ENCODE peak calls at places on chromosomes 5 and 9, in ten cellular contexts. One of them, this sample, is unnamed.

GRCh38 chr9:112037281-112038016 is 137.6 kb downstream of the SUSD1 start:
- DNase-seq in CD8-positive, alpha-beta T cell: peak; percentile 82
- DNase-seq in glomerular endothelial cell: no peak
- DNase-seq in activated naive CD4-positive, alpha-beta T cell treated with anti-CD3 and anti-CD28 coated beads for 36 hours: peak; percentile 79
- DNase-seq in effector CD4-positive, alpha-beta T cell: peak; percentile 39
- DNase-seq in left cardiac atrium: no peak
- DNase-seq in HuH-7.5: no peak
- DNase-seq in astrocyte of the hippocampus: peak; percentile 64
- DNase-seq in NCI-H774: no peak
- DNase-seq in progenitor cell of endocrine pancreas: no peak
- DNase-seq in this sample: no peak

GRCh38 chr5:176789873-176790615 is 20.3 kb upstream of the UNC5A start:
- DNase-seq in CD8-positive, alpha-beta T cell: no peak
- DNase-seq in glomerular endothelial cell: no peak
- DNase-seq in activated naive CD4-positive, alpha-beta T cell treated with anti-CD3 and anti-CD28 coated beads for 36 hours: no peak
- DNase-seq in effector CD4-positive, alpha-beta T cell: no peak
- DNase-seq in left cardiac atrium: no peak
- DNase-seq in HuH-7.5: no peak
- DNase-seq in astrocyte of the hippocampus: no peak
- DNase-seq in NCI-H774: no peak
- DNase-seq in progenitor cell of endocrine pancreas: no peak
- DNase-seq in this sample: no peak

GRCh38 chr5:1795931-1796330 is 3.7 kb downstream of the MRPL36 start:
- DNase-seq in CD8-positive, alpha-beta T cell: no peak
- DNase-seq in glomerular endothelial cell: no peak
- DNase-seq in activated naive CD4-positive, alpha-beta T cell treated with anti-CD3 and anti-CD28 coated beads for 36 hours: no peak
- DNase-seq in effector CD4-positive, alpha-beta T cell: no peak
- DNase-seq in left cardiac atrium: no peak
- DNase-seq in HuH-7.5: no peak
- DNase-seq in astrocyte of the hippocampus: no peak
- DNase-seq in NCI-H774: no peak
- DNase-seq in progenitor cell of endocrine pancreas: no peak
- DNase-seq in this sample: no peak

GRCh38 chr5:115430374-115430773 is 114.2 kb downstream of the FEM1C start:
- DNase-seq in CD8-positive, alpha-beta T cell: no peak
- DNase-seq in glomerular endothelial cell: no peak
- DNase-seq in activated naive CD4-positive, alpha-beta T cell treated with anti-CD3 and anti-CD28 coated beads for 36 hours: no peak
- DNase-seq in effector CD4-positive, alpha-beta T cell: no peak
- DNase-seq in left cardiac atrium: no peak
- DNase-seq in HuH-7.5: no peak
- DNase-seq in astrocyte of the hippocampus: no peak
- DNase-seq in NCI-H774: no peak
- DNase-seq in progenitor cell of endocrine pancreas: no peak
- DNase-seq in this sample: no peak

GRCh38 chr5:97545856-97546570 is 363.0 kb upstream of the RIOK2 start:
- DNase-seq in CD8-positive, alpha-beta T cell: no peak
- DNase-seq in glomerular endothelial cell: no peak
- DNase-seq in activated naive CD4-positive, alpha-beta T cell treated with anti-CD3 and anti-CD28 coated beads for 36 hours: no peak
- DNase-seq in effector CD4-positive, alpha-beta T cell: no peak
- DNase-seq in left cardiac atrium: no peak
- DNase-seq in HuH-7.5: no peak
- DNase-seq in astrocyte of the hippocampus: no peak
- DNase-seq in NCI-H774: no peak
- DNase-seq in progenitor cell of endocrine pancreas: no peak
- DNase-seq in this sample: no peak

GRCh38 chr5:95027151-95027721 is 257.7 kb downstream of the MCTP1 start:
- DNase-seq in CD8-positive, alpha-beta T cell: no peak
- DNase-seq in glomerular endothelial cell: no peak
- DNase-seq in activated naive CD4-positive, alpha-beta T cell treated with anti-CD3 and anti-CD28 coated beads for 36 hours: no peak
- DNase-seq in effector CD4-positive, alpha-beta T cell: no peak
- DNase-seq in left cardiac atrium: no peak
- DNase-seq in HuH-7.5: no peak
- DNase-seq in astrocyte of the hippocampus: no peak
- DNase-seq in NCI-H774: no peak
- DNase-seq in progenitor cell of endocrine pancreas: no peak
- DNase-seq in this sample: no peak

GRCh38 chr9:100352201-100352726 is 478 bp downstream of the TEX10 start:
- DNase-seq in CD8-positive, alpha-beta T cell: peak; percentile 22
- DNase-seq in glomerular endothelial cell: no peak
- DNase-seq in activated naive CD4-positive, alpha-beta T cell treated with anti-CD3 and anti-CD28 coated beads for 36 hours: peak; percentile 40
- DNase-seq in effector CD4-positive, alpha-beta T cell: peak; percentile 7
- DNase-seq in left cardiac atrium: peak; percentile 38
- DNase-seq in HuH-7.5: peak; percentile 27
- DNase-seq in astrocyte of the hippocampus: peak; percentile 53
- DNase-seq in NCI-H774: peak; percentile 33
- DNase-seq in progenitor cell of endocrine pancreas: no peak
- DNase-seq in this sample: peak; percentile 74

GRCh38 chr5:172886974-172887491 is 53.0 kb downstream of the ERGIC1 start:
- DNase-seq in CD8-positive, alpha-beta T cell: no peak
- DNase-seq in glomerular endothelial cell: no peak
- DNase-seq in activated naive CD4-positive, alpha-beta T cell treated with anti-CD3 and anti-CD28 coated beads for 36 hours: no peak
- DNase-seq in effector CD4-positive, alpha-beta T cell: no peak
- DNase-seq in left cardiac atrium: peak; percentile 77
- DNase-seq in HuH-7.5: no peak
- DNase-seq in astrocyte of the hippocampus: peak; percentile 50
- DNase-seq in NCI-H774: no peak
- DNase-seq in progenitor cell of endocrine pancreas: no peak
- DNase-seq in this sample: no peak

GRCh38 chr9:8533681-8534080 is 734.1 kb upstream of the DMAC1 start:
- DNase-seq in CD8-positive, alpha-beta T cell: no peak
- DNase-seq in glomerular endothelial cell: no peak
- DNase-seq in activated naive CD4-positive, alpha-beta T cell treated with anti-CD3 and anti-CD28 coated beads for 36 hours: no peak
- DNase-seq in effector CD4-positive, alpha-beta T cell: no peak
- DNase-seq in left cardiac atrium: no peak
- DNase-seq in HuH-7.5: no peak
- DNase-seq in astrocyte of the hippocampus: peak; percentile 18
- DNase-seq in NCI-H774: no peak
- DNase-seq in progenitor cell of endocrine pancreas: no peak
- DNase-seq in this sample: no peak

GRCh38 chr9:129626944-129627297 is 958 bp downstream of the NTMT1 start:
- DNase-seq in CD8-positive, alpha-beta T cell: no peak
- DNase-seq in glomerular endothelial cell: no peak
- DNase-seq in activated naive CD4-positive, alpha-beta T cell treated with anti-CD3 and anti-CD28 coated beads for 36 hours: no peak
- DNase-seq in effector CD4-positive, alpha-beta T cell: no peak
- DNase-seq in left cardiac atrium: no peak
- DNase-seq in HuH-7.5: no peak
- DNase-seq in astrocyte of the hippocampus: peak; percentile 80
- DNase-seq in NCI-H774: no peak
- DNase-seq in progenitor cell of endocrine pancreas: no peak
- DNase-seq in this sample: no peak

GRCh38 chr9:109329274-109330258 is 8.7 kb upstream of the EPB41L4B start:
- DNase-seq in CD8-positive, alpha-beta T cell: no peak
- DNase-seq in glomerular endothelial cell: no peak
- DNase-seq in activated naive CD4-positive, alpha-beta T cell treated with anti-CD3 and anti-CD28 coated beads for 36 hours: no peak
- DNase-seq in effector CD4-positive, alpha-beta T cell: no peak
- DNase-seq in left cardiac atrium: peak; percentile 79
- DNase-seq in HuH-7.5: no peak
- DNase-seq in astrocyte of the hippocampus: peak; percentile 51
- DNase-seq in NCI-H774: no peak
- DNase-seq in progenitor cell of endocrine pancreas: no peak
- DNase-seq in this sample: no peak

GRCh38 chr5:148416921-148417320 is 33.2 kb downstream of the FBXO38 start:
- DNase-seq in CD8-positive, alpha-beta T cell: no peak
- DNase-seq in glomerular endothelial cell: peak; percentile 89
- DNase-seq in activated naive CD4-positive, alpha-beta T cell treated with anti-CD3 and anti-CD28 coated beads for 36 hours: no peak
- DNase-seq in effector CD4-positive, alpha-beta T cell: no peak
- DNase-seq in left cardiac atrium: peak; percentile 26
- DNase-seq in HuH-7.5: no peak
- DNase-seq in astrocyte of the hippocampus: peak; percentile 71
- DNase-seq in NCI-H774: no peak
- DNase-seq in progenitor cell of endocrine pancreas: no peak
- DNase-seq in this sample: no peak

GRCh38 chr9:124602204-124602603 is 95.0 kb upstream of the NR5A1 start:
- DNase-seq in CD8-positive, alpha-beta T cell: no peak
- DNase-seq in glomerular endothelial cell: no peak
- DNase-seq in activated naive CD4-positive, alpha-beta T cell treated with anti-CD3 and anti-CD28 coated beads for 36 hours: no peak
- DNase-seq in effector CD4-positive, alpha-beta T cell: no peak
- DNase-seq in left cardiac atrium: no peak
- DNase-seq in HuH-7.5: no peak
- DNase-seq in astrocyte of the hippocampus: peak; percentile 26
- DNase-seq in NCI-H774: peak; percentile 59
- DNase-seq in progenitor cell of endocrine pancreas: no peak
- DNase-seq in this sample: no peak

GRCh38 chr9:107750741-107751521 is 261.4 kb upstream of the KLF4 start:
- DNase-seq in CD8-positive, alpha-beta T cell: no peak
- DNase-seq in glomerular endothelial cell: peak; percentile 56
- DNase-seq in activated naive CD4-positive, alpha-beta T cell treated with anti-CD3 and anti-CD28 coated beads for 36 hours: no peak
- DNase-seq in effector CD4-positive, alpha-beta T cell: no peak
- DNase-seq in left cardiac atrium: peak; percentile 91
- DNase-seq in HuH-7.5: no peak
- DNase-seq in astrocyte of the hippocampus: peak; percentile 97
- DNase-seq in NCI-H774: no peak
- DNase-seq in progenitor cell of endocrine pancreas: no peak
- DNase-seq in this sample: no peak

GRCh38 chr5:67331296-67331925 is 134.8 kb upstream of the CD180 start:
- DNase-seq in CD8-positive, alpha-beta T cell: no peak
- DNase-seq in glomerular endothelial cell: no peak
- DNase-seq in activated naive CD4-positive, alpha-beta T cell treated with anti-CD3 and anti-CD28 coated beads for 36 hours: no peak
- DNase-seq in effector CD4-positive, alpha-beta T cell: no peak
- DNase-seq in left cardiac atrium: no peak
- DNase-seq in HuH-7.5: no peak
- DNase-seq in astrocyte of the hippocampus: no peak
- DNase-seq in NCI-H774: no peak
- DNase-seq in progenitor cell of endocrine pancreas: no peak
- DNase-seq in this sample: no peak

GRCh38 chr5:159965031-159965837 is 43.7 kb upstream of the TTC1 start:
- DNase-seq in CD8-positive, alpha-beta T cell: no peak
- DNase-seq in glomerular endothelial cell: no peak
- DNase-seq in activated naive CD4-positive, alpha-beta T cell treated with anti-CD3 and anti-CD28 coated beads for 36 hours: peak; percentile 55
- DNase-seq in effector CD4-positive, alpha-beta T cell: no peak
- DNase-seq in left cardiac atrium: peak; percentile 73
- DNase-seq in HuH-7.5: no peak
- DNase-seq in astrocyte of the hippocampus: peak; percentile 85
- DNase-seq in NCI-H774: peak; percentile 16
- DNase-seq in progenitor cell of endocrine pancreas: peak; percentile 39
- DNase-seq in this sample: no peak

GRCh38 chr5:179158556-179158955 is 98.4 kb downstream of the ZNF354C start:
- DNase-seq in CD8-positive, alpha-beta T cell: no peak
- DNase-seq in glomerular endothelial cell: no peak
- DNase-seq in activated naive CD4-positive, alpha-beta T cell treated with anti-CD3 and anti-CD28 coated beads for 36 hours: no peak
- DNase-seq in effector CD4-positive, alpha-beta T cell: no peak
- DNase-seq in left cardiac atrium: peak; percentile 5
- DNase-seq in HuH-7.5: no peak
- DNase-seq in astrocyte of the hippocampus: no peak
- DNase-seq in NCI-H774: no peak
- DNase-seq in progenitor cell of endocrine pancreas: no peak
- DNase-seq in this sample: no peak

GRCh38 chr5:145637396-145637795 is 197.7 kb downstream of the PRELID2 start:
- DNase-seq in CD8-positive, alpha-beta T cell: no peak
- DNase-seq in glomerular endothelial cell: no peak
- DNase-seq in activated naive CD4-positive, alpha-beta T cell treated with anti-CD3 and anti-CD28 coated beads for 36 hours: no peak
- DNase-seq in effector CD4-positive, alpha-beta T cell: no peak
- DNase-seq in left cardiac atrium: no peak
- DNase-seq in HuH-7.5: no peak
- DNase-seq in astrocyte of the hippocampus: peak; percentile 14
- DNase-seq in NCI-H774: no peak
- DNase-seq in progenitor cell of endocrine pancreas: no peak
- DNase-seq in this sample: no peak

GRCh38 chr9:107439991-107440456 is 49.5 kb downstream of the KLF4 start:
- DNase-seq in CD8-positive, alpha-beta T cell: no peak
- DNase-seq in glomerular endothelial cell: no peak
- DNase-seq in activated naive CD4-positive, alpha-beta T cell treated with anti-CD3 and anti-CD28 coated beads for 36 hours: no peak
- DNase-seq in effector CD4-positive, alpha-beta T cell: no peak
- DNase-seq in left cardiac atrium: no peak
- DNase-seq in HuH-7.5: no peak
- DNase-seq in astrocyte of the hippocampus: no peak
- DNase-seq in NCI-H774: no peak
- DNase-seq in progenitor cell of endocrine pancreas: no peak
- DNase-seq in this sample: no peak

GRCh38 chr5:122126177-122126701 is 3.1 kb upstream of the ZNF474 start:
- DNase-seq in CD8-positive, alpha-beta T cell: no peak
- DNase-seq in glomerular endothelial cell: no peak
- DNase-seq in activated naive CD4-positive, alpha-beta T cell treated with anti-CD3 and anti-CD28 coated beads for 36 hours: no peak
- DNase-seq in effector CD4-positive, alpha-beta T cell: no peak
- DNase-seq in left cardiac atrium: no peak
- DNase-seq in HuH-7.5: no peak
- DNase-seq in astrocyte of the hippocampus: peak; percentile 83
- DNase-seq in NCI-H774: no peak
- DNase-seq in progenitor cell of endocrine pancreas: no peak
- DNase-seq in this sample: no peak

GRCh38 chr5:177600458-177601018 is 606 bp downstream of the B4GALT7 start:
- DNase-seq in CD8-positive, alpha-beta T cell: no peak
- DNase-seq in glomerular endothelial cell: no peak
- DNase-seq in activated naive CD4-positive, alpha-beta T cell treated with anti-CD3 and anti-CD28 coated beads for 36 hours: no peak
- DNase-seq in effector CD4-positive, alpha-beta T cell: no peak
- DNase-seq in left cardiac atrium: no peak
- DNase-seq in HuH-7.5: no peak
- DNase-seq in astrocyte of the hippocampus: peak; percentile 41
- DNase-seq in NCI-H774: no peak
- DNase-seq in progenitor cell of endocrine pancreas: no peak
- DNase-seq in this sample: no peak

GRCh38 chr9:95048225-95049087 is 269.1 kb downstream of the FANCC start:
- DNase-seq in CD8-positive, alpha-beta T cell: no peak
- DNase-seq in glomerular endothelial cell: no peak
- DNase-seq in activated naive CD4-positive, alpha-beta T cell treated with anti-CD3 and anti-CD28 coated beads for 36 hours: peak; percentile 53
- DNase-seq in effector CD4-positive, alpha-beta T cell: peak; percentile 15
- DNase-seq in left cardiac atrium: peak; percentile 77
- DNase-seq in HuH-7.5: peak; percentile 82
- DNase-seq in astrocyte of the hippocampus: peak; percentile 74
- DNase-seq in NCI-H774: peak; percentile 51
- DNase-seq in progenitor cell of endocrine pancreas: peak; percentile 37
- DNase-seq in this sample: no peak

GRCh38 chr5:7897014-7897600 is 28.2 kb downstream of the MTRR start:
- DNase-seq in CD8-positive, alpha-beta T cell: no peak
- DNase-seq in glomerular endothelial cell: peak; percentile 10
- DNase-seq in activated naive CD4-positive, alpha-beta T cell treated with anti-CD3 and anti-CD28 coated beads for 36 hours: peak; percentile 32
- DNase-seq in effector CD4-positive, alpha-beta T cell: no peak
- DNase-seq in left cardiac atrium: no peak
- DNase-seq in HuH-7.5: no peak
- DNase-seq in astrocyte of the hippocampus: peak; percentile 35
- DNase-seq in NCI-H774: no peak
- DNase-seq in progenitor cell of endocrine pancreas: no peak
- DNase-seq in this sample: no peak

GRCh38 chr9:128102861-128103588 is 24.5 kb downstream of the PTGES2 start:
- DNase-seq in CD8-positive, alpha-beta T cell: no peak
- DNase-seq in glomerular endothelial cell: no peak
- DNase-seq in activated naive CD4-positive, alpha-beta T cell treated with anti-CD3 and anti-CD28 coated beads for 36 hours: no peak
- DNase-seq in effector CD4-positive, alpha-beta T cell: no peak
- DNase-seq in left cardiac atrium: peak; percentile 55
- DNase-seq in HuH-7.5: peak; percentile 77
- DNase-seq in astrocyte of the hippocampus: no peak
- DNase-seq in NCI-H774: no peak
- DNase-seq in progenitor cell of endocrine pancreas: no peak
- DNase-seq in this sample: no peak

GRCh38 chr5:50889790-50890189 is 223.4 kb downstream of the PARP8 start:
- DNase-seq in CD8-positive, alpha-beta T cell: no peak
- DNase-seq in glomerular endothelial cell: no peak
- DNase-seq in activated naive CD4-positive, alpha-beta T cell treated with anti-CD3 and anti-CD28 coated beads for 36 hours: no peak
- DNase-seq in effector CD4-positive, alpha-beta T cell: no peak
- DNase-seq in left cardiac atrium: no peak
- DNase-seq in HuH-7.5: no peak
- DNase-seq in astrocyte of the hippocampus: no peak
- DNase-seq in NCI-H774: no peak
- DNase-seq in progenitor cell of endocrine pancreas: no peak
- DNase-seq in this sample: no peak

GRCh38 chr9:108565651-108566378 is 290.0 kb downstream of the ACTL7B start:
- DNase-seq in CD8-positive, alpha-beta T cell: no peak
- DNase-seq in glomerular endothelial cell: peak; percentile 69
- DNase-seq in activated naive CD4-positive, alpha-beta T cell treated with anti-CD3 and anti-CD28 coated beads for 36 hours: peak; percentile 21
- DNase-seq in effector CD4-positive, alpha-beta T cell: no peak
- DNase-seq in left cardiac atrium: peak; percentile 36
- DNase-seq in HuH-7.5: peak; percentile 44
- DNase-seq in astrocyte of the hippocampus: peak; percentile 91
- DNase-seq in NCI-H774: peak; percentile 74
- DNase-seq in progenitor cell of endocrine pancreas: peak; percentile 34
- DNase-seq in this sample: no peak

GRCh38 chr9:87701931-87702421 is 23.9 kb upstream of the CTSL start:
- DNase-seq in CD8-positive, alpha-beta T cell: no peak
- DNase-seq in glomerular endothelial cell: no peak
- DNase-seq in activated naive CD4-positive, alpha-beta T cell treated with anti-CD3 and anti-CD28 coated beads for 36 hours: no peak
- DNase-seq in effector CD4-positive, alpha-beta T cell: no peak
- DNase-seq in left cardiac atrium: no peak
- DNase-seq in HuH-7.5: no peak
- DNase-seq in astrocyte of the hippocampus: peak; percentile 91
- DNase-seq in NCI-H774: no peak
- DNase-seq in progenitor cell of endocrine pancreas: no peak
- DNase-seq in this sample: no peak

GRCh38 chr9:133880851-133881634 is 111.1 kb downstream of the VAV2 start:
- DNase-seq in CD8-positive, alpha-beta T cell: no peak
- DNase-seq in glomerular endothelial cell: no peak
- DNase-seq in activated naive CD4-positive, alpha-beta T cell treated with anti-CD3 and anti-CD28 coated beads for 36 hours: no peak
- DNase-seq in effector CD4-positive, alpha-beta T cell: no peak
- DNase-seq in left cardiac atrium: no peak
- DNase-seq in HuH-7.5: no peak
- DNase-seq in astrocyte of the hippocampus: peak; percentile 57
- DNase-seq in NCI-H774: no peak
- DNase-seq in progenitor cell of endocrine pancreas: no peak
- DNase-seq in this sample: no peak

This sample was measured in type B pancreatic cell.